ENCODE peak calls at places on chromosomes 3 and 15, in ten cellular contexts. One of them, this sample, is unnamed.

GRCh38 chr3:4750306-4751056 is 228.8 kb upstream of the BHLHE40 start:
- DNase-seq in prostate gland: peak
- DNase-seq in NCI-H1694 treated with DMSO at 0.1 percent for 48 hours: no peak
- DNase-seq in ovary: peak
- DNase-seq in pons: peak
- DNase-seq in activated naive CD8-positive, alpha-beta T cell treated with anti-CD3 and anti-CD28 coated beads for 36 hours: peak
- DNase-seq in globus pallidus: no peak
- DNase-seq in coronary artery: no peak
- DNase-seq in activated T-cell treated with anti-CD3 and anti-CD28 coated beads for 1 hour: no peak
- DNase-seq in T-helper 2 cell: no peak
- DNase-seq in this sample: no peak

GRCh38 chr3:127196466-127197299 is 3.8 kb downstream of the PRR23E start:
- DNase-seq in NCI-H1694 treated with DMSO at 0.1 percent for 48 hours: no peak
- DNase-seq in activated T-cell treated with anti-CD3 and anti-CD28 coated beads for 1 hour: no peak
- DNase-seq in pons: no peak
- DNase-seq in prostate gland: no peak
- DNase-seq in coronary artery: peak
- DNase-seq in globus pallidus: no peak
- DNase-seq in T-helper 2 cell: no peak
- DNase-seq in ovary: no peak
- DNase-seq in activated naive CD8-positive, alpha-beta T cell treated with anti-CD3 and anti-CD28 coated beads for 36 hours: no peak
- DNase-seq in this sample: no peak

GRCh38 chr3:105402287-105402801 is 35.6 kb downstream of the ALCAM start:
- DNase-seq in pons: no peak
- DNase-seq in coronary artery: no peak
- DNase-seq in globus pallidus: no peak
- DNase-seq in NCI-H1694 treated with DMSO at 0.1 percent for 48 hours: no peak
- DNase-seq in prostate gland: no peak
- DNase-seq in T-helper 2 cell: no peak
- DNase-seq in activated naive CD8-positive, alpha-beta T cell treated with anti-CD3 and anti-CD28 coated beads for 36 hours: no peak
- DNase-seq in activated T-cell treated with anti-CD3 and anti-CD28 coated beads for 1 hour: no peak
- DNase-seq in ovary: no peak
- DNase-seq in this sample: peak

GRCh38 chr15:99618941-99619411 is 53.2 kb downstream of the MEF2A start:
- DNase-seq in activated T-cell treated with anti-CD3 and anti-CD28 coated beads for 1 hour: no peak
- DNase-seq in globus pallidus: no peak
- DNase-seq in T-helper 2 cell: no peak
- DNase-seq in ovary: no peak
- DNase-seq in prostate gland: no peak
- DNase-seq in coronary artery: no peak
- DNase-seq in NCI-H1694 treated with DMSO at 0.1 percent for 48 hours: no peak
- DNase-seq in pons: no peak
- DNase-seq in activated naive CD8-positive, alpha-beta T cell treated with anti-CD3 and anti-CD28 coated beads for 36 hours: no peak
- DNase-seq in this sample: no peak

GRCh38 chr3:99545941-99546580 is 92.3 kb upstream of the COL8A1 start:
- DNase-seq in prostate gland: no peak
- DNase-seq in coronary artery: no peak
- DNase-seq in activated T-cell treated with anti-CD3 and anti-CD28 coated beads for 1 hour: no peak
- DNase-seq in NCI-H1694 treated with DMSO at 0.1 percent for 48 hours: no peak
- DNase-seq in T-helper 2 cell: no peak
- DNase-seq in ovary: no peak
- DNase-seq in globus pallidus: no peak
- DNase-seq in activated naive CD8-positive, alpha-beta T cell treated with anti-CD3 and anti-CD28 coated beads for 36 hours: no peak
- DNase-seq in pons: peak
- DNase-seq in this sample: peak

GRCh38 chr3:158434412-158435038 is 136.5 kb upstream of the MLF1 start:
- DNase-seq in NCI-H1694 treated with DMSO at 0.1 percent for 48 hours: peak
- DNase-seq in coronary artery: no peak
- DNase-seq in activated naive CD8-positive, alpha-beta T cell treated with anti-CD3 and anti-CD28 coated beads for 36 hours: peak
- DNase-seq in ovary: peak
- DNase-seq in activated T-cell treated with anti-CD3 and anti-CD28 coated beads for 1 hour: peak
- DNase-seq in pons: peak
- DNase-seq in T-helper 2 cell: no peak
- DNase-seq in globus pallidus: peak
- DNase-seq in prostate gland: peak
- DNase-seq in this sample: peak

GRCh38 chr3:136247436-136247835 is 2.7 kb upstream of the PCCB start:
- DNase-seq in coronary artery: no peak
- DNase-seq in activated T-cell treated with anti-CD3 and anti-CD28 coated beads for 1 hour: no peak
- DNase-seq in globus pallidus: no peak
- DNase-seq in prostate gland: no peak
- DNase-seq in T-helper 2 cell: no peak
- DNase-seq in NCI-H1694 treated with DMSO at 0.1 percent for 48 hours: no peak
- DNase-seq in pons: no peak
- DNase-seq in activated naive CD8-positive, alpha-beta T cell treated with anti-CD3 and anti-CD28 coated beads for 36 hours: no peak
- DNase-seq in ovary: no peak
- DNase-seq in this sample: no peak

GRCh38 chr3:81216192-81216591 is 545.3 kb downstream of the GBE1 start:
- DNase-seq in pons: no peak
- DNase-seq in activated T-cell treated with anti-CD3 and anti-CD28 coated beads for 1 hour: no peak
- DNase-seq in activated naive CD8-positive, alpha-beta T cell treated with anti-CD3 and anti-CD28 coated beads for 36 hours: no peak
- DNase-seq in coronary artery: no peak
- DNase-seq in ovary: no peak
- DNase-seq in NCI-H1694 treated with DMSO at 0.1 percent for 48 hours: no peak
- DNase-seq in T-helper 2 cell: no peak
- DNase-seq in globus pallidus: no peak
- DNase-seq in prostate gland: no peak
- DNase-seq in this sample: no peak

GRCh38 chr3:66456711-66457173 is 44.1 kb downstream of the LRIG1 start:
- DNase-seq in coronary artery: no peak
- DNase-seq in prostate gland: no peak
- DNase-seq in globus pallidus: peak
- DNase-seq in NCI-H1694 treated with DMSO at 0.1 percent for 48 hours: no peak
- DNase-seq in ovary: no peak
- DNase-seq in activated T-cell treated with anti-CD3 and anti-CD28 coated beads for 1 hour: no peak
- DNase-seq in pons: peak
- DNase-seq in T-helper 2 cell: no peak
- DNase-seq in activated naive CD8-positive, alpha-beta T cell treated with anti-CD3 and anti-CD28 coated beads for 36 hours: no peak
- DNase-seq in this sample: no peak

GRCh38 chr3:69838217-69838616 is 99.0 kb downstream of the MITF start:
- DNase-seq in activated naive CD8-positive, alpha-beta T cell treated with anti-CD3 and anti-CD28 coated beads for 36 hours: no peak
- DNase-seq in coronary artery: no peak
- DNase-seq in NCI-H1694 treated with DMSO at 0.1 percent for 48 hours: no peak
- DNase-seq in pons: no peak
- DNase-seq in globus pallidus: no peak
- DNase-seq in activated T-cell treated with anti-CD3 and anti-CD28 coated beads for 1 hour: no peak
- DNase-seq in ovary: no peak
- DNase-seq in T-helper 2 cell: no peak
- DNase-seq in prostate gland: no peak
- DNase-seq in this sample: peak

GRCh38 chr3:71908001-71908400 is 123.1 kb upstream of the PROK2 start:
- DNase-seq in ovary: no peak
- DNase-seq in activated T-cell treated with anti-CD3 and anti-CD28 coated beads for 1 hour: no peak
- DNase-seq in T-helper 2 cell: no peak
- DNase-seq in activated naive CD8-positive, alpha-beta T cell treated with anti-CD3 and anti-CD28 coated beads for 36 hours: no peak
- DNase-seq in NCI-H1694 treated with DMSO at 0.1 percent for 48 hours: no peak
- DNase-seq in prostate gland: no peak
- DNase-seq in globus pallidus: peak
- DNase-seq in pons: no peak
- DNase-seq in coronary artery: no peak
- DNase-seq in this sample: no peak

GRCh38 chr3:46999516-47000197 is 20.2 kb downstream of the NBEAL2 start:
- DNase-seq in coronary artery: no peak
- DNase-seq in pons: no peak
- DNase-seq in activated T-cell treated with anti-CD3 and anti-CD28 coated beads for 1 hour: no peak
- DNase-seq in prostate gland: no peak
- DNase-seq in globus pallidus: no peak
- DNase-seq in T-helper 2 cell: no peak
- DNase-seq in ovary: no peak
- DNase-seq in activated naive CD8-positive, alpha-beta T cell treated with anti-CD3 and anti-CD28 coated beads for 36 hours: no peak
- DNase-seq in NCI-H1694 treated with DMSO at 0.1 percent for 48 hours: no peak
- DNase-seq in this sample: no peak

GRCh38 chr3:43345877-43346276 is 59.5 kb downstream of the SNRK start:
- DNase-seq in pons: no peak
- DNase-seq in NCI-H1694 treated with DMSO at 0.1 percent for 48 hours: no peak
- DNase-seq in globus pallidus: no peak
- DNase-seq in activated T-cell treated with anti-CD3 and anti-CD28 coated beads for 1 hour: no peak
- DNase-seq in coronary artery: no peak
- DNase-seq in T-helper 2 cell: no peak
- DNase-seq in prostate gland: no peak
- DNase-seq in activated naive CD8-positive, alpha-beta T cell treated with anti-CD3 and anti-CD28 coated beads for 36 hours: peak
- DNase-seq in ovary: no peak
- DNase-seq in this sample: no peak

GRCh38 chr3:15716178-15716577 is 81.6 kb downstream of the ANKRD28 start:
- DNase-seq in ovary: no peak
- DNase-seq in pons: no peak
- DNase-seq in activated T-cell treated with anti-CD3 and anti-CD28 coated beads for 1 hour: no peak
- DNase-seq in T-helper 2 cell: no peak
- DNase-seq in activated naive CD8-positive, alpha-beta T cell treated with anti-CD3 and anti-CD28 coated beads for 36 hours: no peak
- DNase-seq in NCI-H1694 treated with DMSO at 0.1 percent for 48 hours: no peak
- DNase-seq in coronary artery: no peak
- DNase-seq in globus pallidus: no peak
- DNase-seq in prostate gland: no peak
- DNase-seq in this sample: no peak

GRCh38 chr3:126646662-126647061 is 8.3 kb downstream of the TXNRD3 start:
- DNase-seq in ovary: no peak
- DNase-seq in T-helper 2 cell: no peak
- DNase-seq in prostate gland: no peak
- DNase-seq in NCI-H1694 treated with DMSO at 0.1 percent for 48 hours: no peak
- DNase-seq in activated naive CD8-positive, alpha-beta T cell treated with anti-CD3 and anti-CD28 coated beads for 36 hours: no peak
- DNase-seq in activated T-cell treated with anti-CD3 and anti-CD28 coated beads for 1 hour: no peak
- DNase-seq in pons: no peak
- DNase-seq in coronary artery: no peak
- DNase-seq in globus pallidus: no peak
- DNase-seq in this sample: no peak

GRCh38 chr15:97892167-97892938 is 68.2 kb upstream of the ARRDC4 start:
- DNase-seq in ovary: no peak
- DNase-seq in prostate gland: no peak
- DNase-seq in coronary artery: no peak
- DNase-seq in activated naive CD8-positive, alpha-beta T cell treated with anti-CD3 and anti-CD28 coated beads for 36 hours: no peak
- DNase-seq in activated T-cell treated with anti-CD3 and anti-CD28 coated beads for 1 hour: no peak
- DNase-seq in T-helper 2 cell: no peak
- DNase-seq in pons: no peak
- DNase-seq in globus pallidus: no peak
- DNase-seq in NCI-H1694 treated with DMSO at 0.1 percent for 48 hours: no peak
- DNase-seq in this sample: no peak

GRCh38 chr3:61264281-61264680 is 13.0 kb upstream of the FHIT start:
- DNase-seq in ovary: no peak
- DNase-seq in T-helper 2 cell: no peak
- DNase-seq in globus pallidus: no peak
- DNase-seq in activated T-cell treated with anti-CD3 and anti-CD28 coated beads for 1 hour: no peak
- DNase-seq in coronary artery: no peak
- DNase-seq in prostate gland: no peak
- DNase-seq in pons: no peak
- DNase-seq in NCI-H1694 treated with DMSO at 0.1 percent for 48 hours: no peak
- DNase-seq in activated naive CD8-positive, alpha-beta T cell treated with anti-CD3 and anti-CD28 coated beads for 36 hours: no peak
- DNase-seq in this sample: no peak

GRCh38 chr3:38623539-38623938 is 25.9 kb downstream of the SCN5A start:
- DNase-seq in T-helper 2 cell: no peak
- DNase-seq in globus pallidus: no peak
- DNase-seq in prostate gland: no peak
- DNase-seq in ovary: no peak
- DNase-seq in activated naive CD8-positive, alpha-beta T cell treated with anti-CD3 and anti-CD28 coated beads for 36 hours: no peak
- DNase-seq in coronary artery: no peak
- DNase-seq in NCI-H1694 treated with DMSO at 0.1 percent for 48 hours: no peak
- DNase-seq in activated T-cell treated with anti-CD3 and anti-CD28 coated beads for 1 hour: no peak
- DNase-seq in pons: no peak
- DNase-seq in this sample: no peak

GRCh38 chr15:52139599-52140462 is 27.3 kb upstream of the BCL2L10 start:
- DNase-seq in ovary: peak
- DNase-seq in activated naive CD8-positive, alpha-beta T cell treated with anti-CD3 and anti-CD28 coated beads for 36 hours: peak
- DNase-seq in pons: peak
- DNase-seq in activated T-cell treated with anti-CD3 and anti-CD28 coated beads for 1 hour: peak
- DNase-seq in coronary artery: no peak
- DNase-seq in globus pallidus: peak
- DNase-seq in NCI-H1694 treated with DMSO at 0.1 percent for 48 hours: peak
- DNase-seq in T-helper 2 cell: peak
- DNase-seq in prostate gland: peak
- DNase-seq in this sample: peak

GRCh38 chr3:28286595-28286994 is 45.2 kb downstream of the CMC1 start:
- DNase-seq in T-helper 2 cell: no peak
- DNase-seq in globus pallidus: peak
- DNase-seq in activated T-cell treated with anti-CD3 and anti-CD28 coated beads for 1 hour: no peak
- DNase-seq in prostate gland: no peak
- DNase-seq in pons: peak
- DNase-seq in NCI-H1694 treated with DMSO at 0.1 percent for 48 hours: peak
- DNase-seq in ovary: no peak
- DNase-seq in coronary artery: no peak
- DNase-seq in activated naive CD8-positive, alpha-beta T cell treated with anti-CD3 and anti-CD28 coated beads for 36 hours: no peak
- DNase-seq in this sample: no peak

GRCh38 chr3:98012974-98013373 is 22.1 kb downstream of the GABRR3 start:
- DNase-seq in T-helper 2 cell: no peak
- DNase-seq in ovary: no peak
- DNase-seq in pons: no peak
- DNase-seq in activated naive CD8-positive, alpha-beta T cell treated with anti-CD3 and anti-CD28 coated beads for 36 hours: no peak
- DNase-seq in prostate gland: no peak
- DNase-seq in NCI-H1694 treated with DMSO at 0.1 percent for 48 hours: no peak
- DNase-seq in globus pallidus: no peak
- DNase-seq in coronary artery: no peak
- DNase-seq in activated T-cell treated with anti-CD3 and anti-CD28 coated beads for 1 hour: no peak
- DNase-seq in this sample: no peak

GRCh38 chr15:84979651-84980050 is 2.0 kb upstream of the PDE8A start:
- DNase-seq in activated naive CD8-positive, alpha-beta T cell treated with anti-CD3 and anti-CD28 coated beads for 36 hours: no peak
- DNase-seq in T-helper 2 cell: no peak
- DNase-seq in ovary: peak
- DNase-seq in globus pallidus: peak
- DNase-seq in pons: no peak
- DNase-seq in NCI-H1694 treated with DMSO at 0.1 percent for 48 hours: no peak
- DNase-seq in activated T-cell treated with anti-CD3 and anti-CD28 coated beads for 1 hour: no peak
- DNase-seq in coronary artery: no peak
- DNase-seq in prostate gland: peak
- DNase-seq in this sample: no peak

GRCh38 chr3:79002465-79003372 is 765.1 kb downstream of the ROBO1 start:
- DNase-seq in coronary artery: no peak
- DNase-seq in T-helper 2 cell: no peak
- DNase-seq in NCI-H1694 treated with DMSO at 0.1 percent for 48 hours: no peak
- DNase-seq in globus pallidus: no peak
- DNase-seq in activated naive CD8-positive, alpha-beta T cell treated with anti-CD3 and anti-CD28 coated beads for 36 hours: no peak
- DNase-seq in ovary: no peak
- DNase-seq in activated T-cell treated with anti-CD3 and anti-CD28 coated beads for 1 hour: no peak
- DNase-seq in prostate gland: no peak
- DNase-seq in pons: no peak
- DNase-seq in this sample: no peak

GRCh38 chr3:102791641-102792589 is 357.1 kb downstream of the ZPLD1 start:
- DNase-seq in coronary artery: no peak
- DNase-seq in ovary: no peak
- DNase-seq in activated naive CD8-positive, alpha-beta T cell treated with anti-CD3 and anti-CD28 coated beads for 36 hours: no peak
- DNase-seq in prostate gland: no peak
- DNase-seq in NCI-H1694 treated with DMSO at 0.1 percent for 48 hours: no peak
- DNase-seq in globus pallidus: no peak
- DNase-seq in pons: no peak
- DNase-seq in T-helper 2 cell: no peak
- DNase-seq in activated T-cell treated with anti-CD3 and anti-CD28 coated beads for 1 hour: no peak
- DNase-seq in this sample: no peak

GRCh38 chr3:78804251-78805037 is 963.4 kb downstream of the ROBO1 start:
- DNase-seq in pons: peak
- DNase-seq in coronary artery: no peak
- DNase-seq in NCI-H1694 treated with DMSO at 0.1 percent for 48 hours: no peak
- DNase-seq in activated T-cell treated with anti-CD3 and anti-CD28 coated beads for 1 hour: no peak
- DNase-seq in prostate gland: peak
- DNase-seq in ovary: no peak
- DNase-seq in T-helper 2 cell: no peak
- DNase-seq in globus pallidus: no peak
- DNase-seq in activated naive CD8-positive, alpha-beta T cell treated with anti-CD3 and anti-CD28 coated beads for 36 hours: no peak
- DNase-seq in this sample: no peak

GRCh38 chr3:30795176-30795575 is 99.3 kb downstream of the GADL1 start:
- DNase-seq in activated T-cell treated with anti-CD3 and anti-CD28 coated beads for 1 hour: no peak
- DNase-seq in activated naive CD8-positive, alpha-beta T cell treated with anti-CD3 and anti-CD28 coated beads for 36 hours: no peak
- DNase-seq in globus pallidus: no peak
- DNase-seq in T-helper 2 cell: no peak
- DNase-seq in ovary: no peak
- DNase-seq in prostate gland: no peak
- DNase-seq in pons: no peak
- DNase-seq in coronary artery: no peak
- DNase-seq in NCI-H1694 treated with DMSO at 0.1 percent for 48 hours: no peak
- DNase-seq in this sample: no peak

GRCh38 chr3:174206607-174207192 is 652.4 kb upstream of the NAALADL2 start:
- DNase-seq in NCI-H1694 treated with DMSO at 0.1 percent for 48 hours: no peak
- DNase-seq in globus pallidus: no peak
- DNase-seq in T-helper 2 cell: no peak
- DNase-seq in activated naive CD8-positive, alpha-beta T cell treated with anti-CD3 and anti-CD28 coated beads for 36 hours: no peak
- DNase-seq in prostate gland: no peak
- DNase-seq in ovary: no peak
- DNase-seq in activated T-cell treated with anti-CD3 and anti-CD28 coated beads for 1 hour: no peak
- DNase-seq in pons: no peak
- DNase-seq in coronary artery: no peak
- DNase-seq in this sample: no peak

GRCh38 chr3:123244128-123244527 is 42.4 kb downstream of the SEC22A start:
- DNase-seq in coronary artery: no peak
- DNase-seq in globus pallidus: no peak
- DNase-seq in pons: no peak
- DNase-seq in NCI-H1694 treated with DMSO at 0.1 percent for 48 hours: no peak
- DNase-seq in activated T-cell treated with anti-CD3 and anti-CD28 coated beads for 1 hour: peak
- DNase-seq in T-helper 2 cell: no peak
- DNase-seq in prostate gland: no peak
- DNase-seq in activated naive CD8-positive, alpha-beta T cell treated with anti-CD3 and anti-CD28 coated beads for 36 hours: no peak
- DNase-seq in ovary: no peak
- DNase-seq in this sample: no peak